ENCODE peak calls at places on chromosomes 7 and 10, in eight cellular contexts. J, C, U, F, X, Z, H and I are unnamed samples.
A peak's percentile ranks its signal among the peaks of the same experiment; 100 is the strongest.

GRCh38 chr10:6144609-6145413 is 56.0 kb downstream of the RBM17 start:
- DNase-seq in J (peak; percentile 82), C (peak; percentile 79), U (peak; percentile 87), F (peak; percentile 98), X (peak; percentile 67), Z (peak; percentile 82), H (peak; percentile 49), I (peak; percentile 85)

GRCh38 chr10:73593110-73593509 is 2.0 kb upstream of the USP54 start:
- DNase-seq in J (no peak), C (no peak), U (no peak), F (no peak), X (no peak), Z (no peak), H (no peak), I (no peak)

GRCh38 chr7:106110885-106111670 is 1.0 kb downstream of the SYPL1 start:
- DNase-seq in J (no peak), C (peak; percentile 77), U (peak; percentile 21), F (no peak), X (no peak), Z (peak; percentile 30), H (no peak), I (no peak)

GRCh38 chr10:49572594-49573114 is 33.7 kb upstream of the ERCC6 start:
- DNase-seq in J (no peak), C (no peak), U (no peak), F (no peak), X (no peak), Z (no peak), H (no peak), I (no peak)

GRCh38 chr7:111262293-111263116 is 171.6 kb downstream of the LRRN3 start:
- DNase-seq in J (no peak), C (no peak), U (no peak), F (no peak), X (no peak), Z (no peak), H (no peak), I (no peak)

GRCh38 chr10:32205666-32206065 is 141.3 kb downstream of the EPC1 start:
- DNase-seq in J (no peak), C (no peak), U (no peak), F (no peak), X (no peak), Z (peak; percentile 79), H (peak; percentile 25), I (no peak)

GRCh38 chr7:128703605-128704004 is 31.5 kb downstream of the GARIN1A start:
- DNase-seq in J (no peak), C (no peak), U (no peak), F (peak; percentile 8), X (no peak), Z (no peak), H (peak; percentile 1), I (no peak)

GRCh38 chr7:78074713-78075112 is 276.1 kb downstream of the PHTF2 start:
- DNase-seq in J (no peak), C (no peak), U (no peak), F (no peak), X (no peak), Z (no peak), H (no peak), I (no peak)

GRCh38 chr10:5293691-5294550 is 70.8 kb upstream of the UCN3 start:
- DNase-seq in J (peak; percentile 61), C (peak; percentile 82), U (peak; percentile 72), F (peak; percentile 88), X (peak; percentile 37), Z (peak; percentile 6), H (no peak), I (peak; percentile 82)

GRCh38 chr7:28891192-28891872 is 66.8 kb downstream of the TRIL start:
- DNase-seq in J (no peak), C (no peak), U (no peak), F (no peak), X (no peak), Z (no peak), H (no peak), I (peak; percentile 41)

GRCh38 chr7:130823060-130823459 is 89.1 kb upstream of the KLF14 start:
- DNase-seq in J (no peak), C (no peak), U (no peak), F (no peak), X (no peak), Z (peak; percentile 9), H (no peak), I (no peak)

GRCh38 chr7:36514289-36515243 is 124.9 kb downstream of the ANLN start:
- DNase-seq in J (no peak), C (no peak), U (no peak), F (peak; percentile 49), X (no peak), Z (no peak), H (no peak), I (no peak)

GRCh38 chr7:128829391-128830166 is 627 bp upstream of the FLNC start:
- DNase-seq in J (no peak), C (no peak), U (no peak), F (no peak), X (no peak), Z (peak; percentile 83), H (peak; percentile 50), I (peak; percentile 32)